ENCODE peak calls at places on chromosomes 6 and 20, in seven cellular contexts. S is left colon; A is SJSA1; X is stimulated activated CD4-positive, alpha-beta T cell treated with anti-CD3 and anti-CD28 coated beads, Interleukin-15, amount 100 ng/mL, for 1 hour; I is CD4-positive, CD25-positive, alpha-beta regulatory T cell; N is NCI-H2029; T is substantia nigra. V is an unnamed sample.
A peak's percentile ranks its signal among the peaks of the same experiment; 100 is the strongest.

GRCh38 chr20:821083-822065 is 12.1 kb upstream of the FAM110A start:
- DNase-seq in T (no peak), S (no peak), X (no peak), A (no peak), I (no peak), N (no peak), V (peak; percentile 54)

GRCh38 chr20:43975096-43975768 is 60.6 kb downstream of the TOX2 start:
- DNase-seq in X (no peak), T (no peak), N (no peak), I (no peak), S (no peak), A (peak; percentile 61), V (no peak)

GRCh38 chr6:75791881-75792280 is 42.8 kb downstream of the MYO6 start:
- DNase-seq in N (no peak), A (no peak), S (no peak), T (no peak), I (no peak), X (no peak), V (no peak)

GRCh38 chr6:18053555-18054445 is 66.4 kb upstream of the KIF13A start:
- DNase-seq in A (no peak), N (no peak), I (no peak), X (no peak), T (no peak), S (peak; percentile 15), V (no peak)

GRCh38 chr6:41568585-41569384 is 22.6 kb downstream of the FOXP4 start:
- DNase-seq in X (no peak), I (no peak), N (peak; percentile 95), S (peak; percentile 37), T (no peak), A (no peak), V (no peak)

GRCh38 chr6:157954150-157955117 is 27.2 kb upstream of the SYNJ2 start:
- DNase-seq in X (no peak), I (no peak), N (no peak), S (peak; percentile 90), A (peak; percentile 36), T (no peak), V (peak; percentile 84)

GRCh38 chr6:90044833-90045337 is 150.6 kb downstream of the GJA10 start:
- DNase-seq in X (no peak), T (no peak), S (no peak), N (no peak), A (no peak), I (no peak), V (no peak)

GRCh38 chr6:9121551-9121950 is 686.2 kb upstream of the SLC35B3 start:
- DNase-seq in N (no peak), A (no peak), X (no peak), S (no peak), T (no peak), I (no peak), V (no peak)

GRCh38 chr20:51138576-51138975 is 115.7 kb upstream of the KCNG1 start:
- DNase-seq in X (no peak), S (no peak), N (no peak), A (no peak), I (no peak), T (no peak), V (no peak)

GRCh38 chr20:57209413-57209812 is 57.0 kb downstream of the BMP7 start:
- DNase-seq in I (no peak), X (no peak), A (no peak), T (no peak), N (no peak), S (no peak), V (no peak)

GRCh38 chr6:13992417-13993055 is 67.8 kb downstream of the RNF182 start:
- DNase-seq in X (no peak), S (no peak), I (no peak), A (no peak), N (no peak), T (no peak), V (no peak)

GRCh38 chr6:134740473-134741192 is 209.3 kb downstream of the ALDH8A1 start:
- DNase-seq in N (no peak), S (no peak), T (no peak), I (no peak), A (no peak), X (no peak), V (no peak)

GRCh38 chr6:137156650-137157049 is 16.8 kb downstream of the IL22RA2 start:
- DNase-seq in S (no peak), T (no peak), A (no peak), N (no peak), X (no peak), I (no peak), V (no peak)

GRCh38 chr20:53652090-53652858 is 58.6 kb upstream of the ZNF217 start:
- DNase-seq in T (no peak), I (peak; percentile 39), A (no peak), X (no peak), N (no peak), S (no peak), V (no peak)

GRCh38 chr20:60206259-60206658 is 248.0 kb downstream of the CDH26 start:
- DNase-seq in N (peak; percentile 22), I (no peak), T (no peak), S (no peak), A (no peak), X (no peak), V (no peak)

GRCh38 chr6:125267806-125268523 is 33.8 kb downstream of the HDDC2 start:
- DNase-seq in T (no peak), X (no peak), I (no peak), N (peak; percentile 19), S (no peak), A (no peak), V (no peak)

GRCh38 chr6:17725083-17725482 is 18.4 kb upstream of the NUP153 start:
- DNase-seq in A (no peak), S (peak; percentile 40), T (no peak), N (no peak), I (no peak), X (no peak), V (no peak)

GRCh38 chr6:43940071-43940392 is 170.0 kb downstream of the VEGFA start:
- DNase-seq in I (no peak), N (no peak), S (no peak), T (no peak), A (no peak), X (no peak), V (no peak)

GRCh38 chr6:100808638-100809275 is 72.4 kb downstream of the ASCC3 start:
- DNase-seq in S (no peak), N (no peak), A (no peak), T (no peak), I (no peak), X (no peak), V (no peak)

GRCh38 chr6:7050099-7050498 is 57.7 kb upstream of the RREB1 start:
- DNase-seq in A (no peak), S (no peak), X (no peak), T (no peak), N (no peak), I (no peak), V (no peak)

GRCh38 chr6:133983099-133983939 is 30.3 kb downstream of the TBPL1 start:
- DNase-seq in T (no peak), X (no peak), N (no peak), S (no peak), A (peak; percentile 59), I (peak; percentile 5), V (no peak)